ENCODE peak calls at places on chromosomes 13 and 19, in ten cellular contexts. A is spleen; W is gastrocnemius medialis; Z is A673; B is heart left ventricle; X is CD4-positive, CD25-positive, alpha-beta regulatory T cell; S is pancreas; P is adipocyte; I is astrocyte; R is PC-3. K is an unnamed sample. For H3K4me1, the result is how much of the 10 kb centered on the place peaks cover.

GRCh38 chr13:28606466-28606865 is 52.5 kb upstream of the POMP start:
- DNase-seq in A (no peak), W (no peak), Z (no peak), B (no peak), X (no peak), S (no peak), P (no peak), I (no peak), R (no peak), K (no peak)

GRCh38 chr13:80630685-80631121 is 289.8 kb upstream of the SPRY2 start:
- DNase-seq in A (no peak), W (peak), Z (peak), B (no peak), X (no peak), S (no peak), P (peak), I (peak), R (peak), K (peak)

GRCh38 chr19:47623921-47624391 is 15.0 kb downstream of the BICRA start:
- DNase-seq in A (no peak), W (no peak), Z (no peak), B (no peak), X (no peak), S (no peak), P (no peak), I (no peak), R (no peak), K (no peak)

GRCh38 chr19:22261596-22261995 is 24.6 kb upstream of the ZNF729 start:
- DNase-seq in A (no peak), W (no peak), Z (no peak), B (no peak), X (no peak), S (no peak), P (no peak), I (no peak), R (no peak), K (no peak)

GRCh38 chr19:6066661-6067646 is 43.3 kb downstream of the RFX2 start:
- DNase-seq in A (no peak), W (peak), Z (peak), B (peak), X (no peak), S (peak), P (peak), I (peak), R (peak), K (peak)

GRCh38 chr19:56477429-56478338 is 539 bp upstream of the ZNF667 start:
- DNase-seq in A (peak), W (peak), Z (peak), B (peak), X (peak), S (peak), P (peak), I (peak), R (peak), K (peak)

GRCh38 chr19:4582980-4583842 is 23.7 kb upstream of the SEMA6B start:
- DNase-seq in A (peak), W (no peak), Z (no peak), B (no peak), X (no peak), S (no peak), P (no peak), I (no peak), R (peak), K (no peak)

GRCh38 chr13:23020246-23020843 is 160.4 kb upstream of the SGCG start:
- DNase-seq in A (no peak), W (peak), Z (peak), B (no peak), X (peak), S (peak), P (peak), I (peak), R (peak), K (no peak)

GRCh38 chr13:70835349-70835748 is 727.1 kb upstream of the KLHL1 start:
- DNase-seq in A (no peak), W (no peak), Z (no peak), B (no peak), X (no peak), S (no peak), P (no peak), I (no peak), R (no peak), K (no peak)

GRCh38 chr13:41006296-41006695 is 12.8 kb downstream of the ELF1 start:
- DNase-seq in A (no peak), W (no peak), Z (no peak), B (no peak), X (no peak), S (no peak), P (no peak), I (no peak), R (no peak), K (no peak)
- H3K4me1 ChIP-seq in A (half or more), W (under half), Z (under half), B (under half), X (half or more), S (half or more), P (under half), I (under half), R (under half), K (under half)

DNA sequence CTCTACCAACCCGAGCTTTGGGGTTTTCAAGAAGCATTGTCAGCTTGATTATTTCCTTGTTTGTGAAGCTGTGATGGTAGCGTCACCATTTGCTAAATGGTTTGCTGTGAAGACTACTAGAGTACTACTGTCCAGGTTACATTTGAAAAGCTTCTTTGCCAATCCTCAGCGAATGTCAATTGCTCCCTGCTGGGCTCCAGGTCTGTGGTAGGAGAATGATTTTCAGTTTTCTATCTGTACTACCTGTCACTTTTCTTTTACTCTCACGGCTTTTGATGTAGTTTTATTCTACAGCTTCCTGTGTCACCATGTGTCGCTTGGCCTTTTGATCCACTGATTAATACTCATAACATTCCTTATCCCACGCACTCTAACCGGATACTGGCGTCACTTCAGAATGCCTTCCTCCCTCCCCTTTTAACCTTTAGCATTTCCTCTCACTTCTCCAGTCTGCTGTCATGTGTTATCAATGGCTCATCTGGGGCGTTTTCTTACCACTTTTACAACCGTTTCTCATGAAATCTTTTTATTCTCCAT is 7.5 kb upstream of the GPR183 start:
- DNase-seq in A (no peak), W (no peak), Z (no peak), B (no peak), X (peak), S (no peak), P (no peak), I (peak), R (no peak), K (no peak)
- H3K4me1 ChIP-seq in A (under half), W (under half), Z (under half), B (under half), X (half or more), S (under half), P (under half), I (under half), R (under half), K (under half)

GRCh38 chr19:12784871-12785430 is 6.3 kb upstream of the JUNB start:
- DNase-seq in A (no peak), W (no peak), Z (no peak), B (no peak), X (no peak), S (no peak), P (peak), I (no peak), R (no peak), K (no peak)

GRCh38 chr19:12784394-12784870 is 6.9 kb upstream of the JUNB start:
- DNase-seq in A (no peak), W (no peak), Z (no peak), B (no peak), X (no peak), S (no peak), P (peak), I (no peak), R (no peak), K (no peak)

GRCh38 chr19:12786149-12786870 is 5.0 kb upstream of the JUNB start:
- DNase-seq in A (peak), W (peak), Z (no peak), B (peak), X (no peak), S (peak), P (no peak), I (no peak), R (peak), K (peak)

GRCh38 chr19:12786950-12787349 is 4.3 kb upstream of the JUNB start:
- DNase-seq in A (no peak), W (peak), Z (no peak), B (no peak), X (no peak), S (no peak), P (no peak), I (no peak), R (no peak), K (no peak)

GRCh38 chr19:12785431-12786011 is 5.8 kb upstream of the JUNB start:
- DNase-seq in A (peak), W (no peak), Z (no peak), B (no peak), X (no peak), S (no peak), P (no peak), I (no peak), R (no peak), K (no peak)
- H3K4me1 ChIP-seq in A (half or more), W (half or more), Z (half or more), B (half or more), X (half or more), S (under half), P (half or more), I (half or more), R (half or more), K (half or more)

GRCh38 chr19:38665950-38666661 is 18.7 kb downstream of the ACTN4 start:
- DNase-seq in A (peak), W (peak), Z (peak), B (peak), X (no peak), S (peak), P (peak), I (peak), R (peak), K (peak)
- H3K4me1 ChIP-seq in A (half or more), W (half or more), Z (half or more), B (half or more), X (half or more), S (half or more), P (half or more), I (half or more), R (half or more), K (half or more)